ENCODE peak calls at places on chromosomes 6 and 20, in four cellular contexts. H is GM06990, Z is GM23338, E is AG09309. N is an unnamed sample.

GRCh38 chr20:815914-816606 is 17.5 kb upstream of the FAM110A start:
- DNase-seq in E (no peak), Z (peak; percentile 91), H (peak; percentile 27), N (peak; percentile 68)

GRCh38 chr6:131828080-131828479 is 20.3 kb downstream of the ENPP1 start:
- DNase-seq in Z (no peak), E (peak; percentile 42), H (no peak), N (no peak)

GRCh38 chr6:83168556-83168955 is 24.5 kb downstream of the PGM3 start:
- DNase-seq in E (no peak), Z (no peak), H (no peak), N (no peak)

GRCh38 chr20:53959849-53960585 is 110.4 kb downstream of the BCAS1 start:
- DNase-seq in Z (no peak), H (no peak), E (no peak), N (no peak)

GRCh38 chr6:56246941-56247653 is at the start of gene COL21A1:
- DNase-seq in H (no peak), E (no peak), Z (peak; percentile 94), N (peak; percentile 31)

GRCh38 chr6:84872996-84873395 is 108.6 kb upstream of the TBX18 start:
- DNase-seq in H (no peak), E (no peak), Z (no peak), N (no peak)

GRCh38 chr6:146850981-146851380 is 252.2 kb downstream of the ADGB start:
- DNase-seq in Z (no peak), H (no peak), E (no peak), N (no peak)

GRCh38 chr20:14622796-14623195 is 285.4 kb upstream of the FLRT3 start:
- DNase-seq in Z (peak; percentile 47), H (no peak), E (no peak), N (no peak)

GRCh38 chr6:162343196-162343901 is 384.2 kb downstream of the PRKN start:
- DNase-seq in E (no peak), Z (peak; percentile 62), H (no peak), N (no peak)

GRCh38 chr6:33078442-33078841 is 2.7 kb downstream of the HLA-DPB1 start:
- DNase-seq in H (no peak), Z (no peak), E (no peak), N (no peak)

GRCh38 chr6:147170269-147170668 is 33.9 kb upstream of the STXBP5 start:
- DNase-seq in H (no peak), Z (no peak), E (peak; percentile 89), N (no peak)

GRCh38 chr6:147789430-147789947 is 281.0 kb downstream of the SAMD5 start:
- DNase-seq in H (no peak), Z (no peak), E (no peak), N (no peak)

GRCh38 chr20:48319943-48320584 is 507.7 kb downstream of the PREX1 start:
- DNase-seq in Z (no peak), E (no peak), H (no peak), N (no peak)

GRCh38 chr6:35496036-35496850 is 636 bp downstream of the TEAD3 start:
- DNase-seq in Z (peak; percentile 67), H (no peak), E (no peak), N (peak; percentile 70)

GRCh38 chr6:160029525-160029924 is 60.6 kb downstream of the IGF2R start:
- DNase-seq in E (no peak), Z (no peak), H (no peak), N (no peak)

GRCh38 chr6:154558984-154559383 is 48.5 kb upstream of the CNKSR3 start:
- DNase-seq in E (no peak), H (no peak), Z (no peak), N (no peak)

GRCh38 chr6:77454386-77454785 is 8.9 kb downstream of the HTR1B start:
- DNase-seq in H (no peak), Z (no peak), E (no peak), N (no peak)

GRCh38 chr20:22700387-22700786 is 116.0 kb upstream of the FOXA2 start:
- DNase-seq in Z (no peak), H (no peak), E (no peak), N (no peak)

GRCh38 chr6:136547336-136547735 is 2.9 kb downstream of the MAP7 start:
- DNase-seq in Z (peak; percentile 80), E (peak; percentile 18), H (no peak), N (no peak)

GRCh38 chr6:147297663-147298313 is 93.6 kb downstream of the STXBP5 start:
- DNase-seq in E (no peak), Z (no peak), H (no peak), N (no peak)

GRCh38 chr6:116385911-116386310 is 15.2 kb downstream of the DSE start:
- DNase-seq in H (no peak), E (no peak), Z (no peak), N (no peak)

GRCh38 chr6:97198181-97198580 is 84.8 kb downstream of the MMS22L start:
- DNase-seq in E (no peak), H (no peak), Z (no peak), N (no peak)

GRCh38 chr6:20569000-20569610 is 34.8 kb downstream of the CDKAL1 start:
- DNase-seq in Z (no peak), H (no peak), E (no peak), N (no peak)

GRCh38 chr20:15544727-15545126 is 1028.5 kb downstream of the KIF16B start:
- DNase-seq in E (no peak), Z (no peak), H (no peak), N (no peak)

GRCh38 chr20:62804632-62805364 is at the start of gene OGFR:
- DNase-seq in Z (peak; percentile 71), E (no peak), H (peak; percentile 81), N (peak; percentile 79)

GRCh38 chr6:148779142-148779562 is 32.3 kb downstream of the UST start:
- DNase-seq in Z (no peak), E (no peak), H (no peak), N (no peak)

GRCh38 chr6:31249184-31249583 is 22.7 kb downstream of the HLA-C start:
- DNase-seq in Z (no peak), E (no peak), H (no peak), N (no peak)

GRCh38 chr6:138451043-138451442 is 47.0 kb downstream of the HEBP2 start:
- DNase-seq in Z (no peak), E (no peak), H (no peak), N (no peak)

GRCh38 chr6:107676002-107676401 is 148.1 kb downstream of the SCML4 start:
- DNase-seq in Z (no peak), H (no peak), E (no peak), N (no peak)

GRCh38 chr6:125791820-125792165 is 1.0 kb downstream of the NCOA7 start:
- DNase-seq in Z (no peak), E (no peak), H (no peak), N (no peak)

GRCh38 chr6:145213614-145214013 is 521.7 kb downstream of the EPM2A start:
- DNase-seq in H (peak; percentile 25), Z (no peak), E (no peak), N (no peak)

GRCh38 chr20:53037621-53038020 is 65.5 kb downstream of the TSHZ2 start:
- DNase-seq in E (no peak), H (peak; percentile 6), Z (no peak), N (no peak)

GRCh38 chr20:32966382-32966781 is 37.9 kb downstream of the SUN5 start:
- DNase-seq in Z (no peak), H (no peak), E (no peak), N (no peak)

GRCh38 chr20:63839620-63840019 is 8.6 kb upstream of the ZBTB46 start:
- DNase-seq in E (no peak), Z (no peak), H (no peak), N (no peak)

GRCh38 chr20:25534845-25535244 is 50.5 kb downstream of the NINL start:
- DNase-seq in Z (no peak), E (no peak), H (no peak), N (no peak)

DNA sequence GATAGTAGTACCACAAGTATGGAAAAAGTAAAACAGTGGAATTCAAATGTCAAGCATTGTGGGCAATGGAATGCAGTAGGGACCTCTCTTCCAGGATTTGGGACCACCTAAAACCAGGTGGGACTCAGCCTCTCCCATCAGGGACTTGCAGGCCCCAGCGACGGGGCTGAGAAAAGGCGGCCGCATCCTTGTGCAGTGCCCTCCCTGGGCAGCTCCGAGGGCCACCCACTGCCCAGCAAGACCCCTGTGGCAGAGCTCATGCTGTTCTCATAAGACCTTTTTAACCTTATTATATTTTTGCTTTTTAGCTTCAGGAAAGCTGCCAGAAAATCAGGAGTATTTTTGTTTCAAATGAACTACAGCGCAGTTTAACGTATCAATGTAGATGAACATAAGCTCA is 142.6 kb upstream of the RPS6KA2 start:
- DNase-seq in Z (no peak), E (no peak), H (no peak), N (no peak)
- H3K4me3 ChIP-seq in Z (no peak overlapping the region), E (no peak overlapping the region), H (no peak overlapping the region), N (no peak overlapping the region)

GRCh38 chr20:47280228-47280627 is 76.3 kb downstream of the ZMYND8 start:
- DNase-seq in E (no peak), Z (no peak), H (no peak), N (no peak)

GRCh38 chr20:47280668-47281067 is 75.8 kb downstream of the ZMYND8 start:
- DNase-seq in Z (no peak), H (no peak), E (no peak), N (no peak)

GRCh38 chr20:47276856-47277541 is 79.5 kb downstream of the ZMYND8 start:
- DNase-seq in E (no peak), Z (no peak), H (no peak), N (no peak)

GRCh38 chr20:47281376-47281775 is 75.1 kb downstream of the ZMYND8 start:
- DNase-seq in E (no peak), Z (no peak), H (no peak), N (no peak)

GRCh38 chr20:47278907-47279348 is 77.6 kb downstream of the ZMYND8 start:
- DNase-seq in H (no peak), Z (no peak), E (no peak), N (no peak)
- H3K4me3 ChIP-seq in H (no peak overlapping the region), Z (no peak overlapping the region), E (no peak overlapping the region), N (no peak overlapping the region)

GRCh38 chr6:106512958-106513480 is 116.3 kb downstream of the RTN4IP1 start:
- DNase-seq in H (no peak), Z (no peak), E (no peak), N (no peak)
- H3K4me3 ChIP-seq in H (peak overlapping the region; percentile 68), Z (peak overlapping the region; percentile 84), E (peak overlapping the region; percentile 84), N (peak overlapping the region; percentile 74)

GRCh38 chr6:50849016-50849748 is 30.5 kb downstream of the TFAP2B start:
- DNase-seq in E (no peak), Z (peak; percentile 82), H (no peak), N (no peak)

GRCh38 chr6:50851269-50851847 is 32.7 kb downstream of the TFAP2B start:
- DNase-seq in Z (no peak), H (no peak), E (no peak), N (no peak)

GRCh38 chr6:50850223-50850751 is 31.6 kb downstream of the TFAP2B start:
- DNase-seq in Z (peak; percentile 60), E (no peak), H (no peak), N (no peak)

GRCh38 chr6:50849781-50850180 is 31.1 kb downstream of the TFAP2B start:
- DNase-seq in E (no peak), H (no peak), Z (no peak), N (no peak)

DNA sequence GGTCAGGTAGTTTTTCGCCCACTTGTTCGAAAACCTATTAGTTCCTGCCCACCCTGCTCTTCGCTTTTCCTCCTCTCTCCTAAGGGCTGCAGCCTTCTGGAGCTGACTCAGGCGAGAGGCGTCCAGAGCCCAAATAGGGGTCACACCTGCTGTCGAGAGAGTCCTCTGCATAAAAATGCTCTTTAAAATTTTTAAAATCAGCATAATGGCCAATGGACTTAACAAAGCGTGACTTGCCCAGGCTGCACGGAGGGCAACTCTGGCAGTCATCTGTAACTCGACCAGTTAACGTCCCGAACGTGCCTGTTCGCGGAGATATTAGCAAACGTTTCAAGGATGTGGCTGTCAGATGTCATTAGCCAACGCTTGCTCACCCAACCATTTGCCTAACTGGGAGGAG is 32.2 kb downstream of the TFAP2B start:
- DNase-seq in H (no peak), E (no peak), Z (no peak), N (no peak)
- H3K4me3 ChIP-seq in H (no peak overlapping the region), E (no peak overlapping the region), Z (peak overlapping the region; percentile 56), N (peak overlapping the region; percentile 8)

N was measured in right lobe of liver.